ENCODE peak calls at places on chromosomes 7 and 10, in nine cellular contexts. L, F, Q, A, C, S, D, V and H are unnamed samples.

GRCh38 chr10:133528296-133528844 is 1.2 kb downstream of the CYP2E1 start:
- DNase-seq in L (no peak), F (no peak), Q (no peak), A (no peak), C (no peak), S (no peak), D (no peak), V (peak), H (no peak)

GRCh38 chr10:126734015-126734414 is 63.5 kb upstream of the C10orf90 start:
- DNase-seq in L (no peak), F (no peak), Q (no peak), A (no peak), C (no peak), S (no peak), D (no peak), V (no peak), H (no peak)

GRCh38 chr10:46536781-46537180 is 19.7 kb downstream of the GPRIN2 start:
- DNase-seq in L (no peak), F (no peak), Q (no peak), A (no peak), C (no peak), S (peak), D (no peak), V (no peak), H (no peak)

GRCh38 chr7:96501318-96501717 is 179.4 kb upstream of the SLC25A13 start:
- DNase-seq in L (no peak), F (no peak), Q (no peak), A (no peak), C (no peak), S (no peak), D (no peak), V (no peak), H (no peak)

GRCh38 chr10:27072436-27073114 is 27.7 kb downstream of the ANKRD26 start:
- DNase-seq in L (peak), F (no peak), Q (no peak), A (peak), C (no peak), S (no peak), D (no peak), V (no peak), H (no peak)

GRCh38 chr7:14055813-14056212 is 66.3 kb upstream of the ETV1 start:
- DNase-seq in L (no peak), F (no peak), Q (no peak), A (no peak), C (no peak), S (no peak), D (no peak), V (no peak), H (no peak)

GRCh38 chr10:132572545-132572937 is 35.0 kb downstream of the INPP5A start:
- DNase-seq in L (no peak), F (no peak), Q (no peak), A (no peak), C (no peak), S (no peak), D (no peak), V (no peak), H (no peak)

GRCh38 chr10:79937661-79938226 is 11.2 kb downstream of the SFTPD start:
- DNase-seq in L (no peak), F (no peak), Q (no peak), A (peak), C (no peak), S (no peak), D (no peak), V (no peak), H (no peak)

GRCh38 chr10:102119417-102120141 is 589 bp downstream of the LDB1 start:
- DNase-seq in L (no peak), F (peak), Q (peak), A (peak), C (peak), S (peak), D (no peak), V (peak), H (peak)

GRCh38 chr7:133836666-133837065 is 290.5 kb upstream of the LRGUK start:
- DNase-seq in L (no peak), F (no peak), Q (no peak), A (no peak), C (no peak), S (no peak), D (no peak), V (no peak), H (no peak)

GRCh38 chr7:121872831-121873764 is at the start of gene PTPRZ1:
- DNase-seq in L (peak), F (peak), Q (peak), A (peak), C (peak), S (no peak), D (no peak), V (peak), H (no peak)

GRCh38 chr10:75286901-75287300 is 51.1 kb upstream of the COMTD1 start:
- DNase-seq in L (no peak), F (peak), Q (no peak), A (no peak), C (no peak), S (no peak), D (no peak), V (no peak), H (no peak)

GRCh38 chr7:107355616-107356015 is 114.2 kb upstream of the GPR22 start:
- DNase-seq in L (no peak), F (no peak), Q (no peak), A (no peak), C (no peak), S (no peak), D (no peak), V (no peak), H (no peak)

DNA sequence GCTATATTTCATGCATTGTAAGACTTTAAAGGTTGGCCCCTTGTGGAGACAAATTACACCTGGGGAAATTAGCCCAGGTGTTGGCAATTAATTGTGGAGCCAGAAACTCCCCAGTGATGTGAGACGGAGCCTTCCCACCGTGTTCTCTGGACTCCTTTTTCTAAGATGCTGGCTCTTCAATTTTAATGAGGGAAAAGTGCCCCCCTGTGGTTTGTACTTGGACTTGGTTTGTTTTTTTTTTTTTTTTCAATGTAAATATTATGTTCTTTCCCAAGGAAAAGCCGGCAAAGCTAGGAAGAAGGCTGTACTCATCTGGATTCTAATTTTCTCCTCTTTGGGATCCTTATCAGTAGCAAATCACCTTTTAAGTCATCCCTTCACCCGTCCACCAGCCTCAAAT is 20.2 kb upstream of the ST8SIA6 start:
- DNase-seq in L (no peak), F (no peak), Q (no peak), A (no peak), C (no peak), S (no peak), D (no peak), V (no peak), H (no peak)
- TF ChIP-seq CTCF in L (no peak), F (no peak), Q (peak), A (no peak), C (no peak), S (no peak), D (no peak), V (no peak), H (no peak)

GRCh38 chr10:119278126-119278701 is 70.8 kb downstream of the GRK5 start:
- DNase-seq in L (no peak), F (no peak), Q (no peak), A (no peak), C (no peak), S (no peak), D (no peak), V (no peak), H (no peak)
- H3K27ac ChIP-seq in L (no peak), F (no peak), Q (no peak), A (no peak), C (no peak), S (peak), D (no peak), V (no peak), H (no peak)

GRCh38 chr7:135501402-135501801 is 8.5 kb downstream of the CNOT4 start:
- DNase-seq in L (no peak), F (no peak), Q (no peak), A (no peak), C (no peak), S (no peak), D (no peak), V (no peak), H (no peak)
- TF ChIP-seq CTCF in L (no peak), F (no peak), Q (no peak), A (no peak), C (no peak), S (no peak), D (no peak), V (no peak), H (no peak)

GRCh38 chr10:113022265-113022664 is 72.2 kb downstream of the TCF7L2 start:
- DNase-seq in L (no peak), F (no peak), Q (no peak), A (no peak), C (no peak), S (no peak), D (no peak), V (no peak), H (no peak)
- H3K27ac ChIP-seq in L (no peak), F (no peak), Q (no peak), A (no peak), C (no peak), S (no peak), D (no peak), V (no peak), H (no peak)

DNA sequence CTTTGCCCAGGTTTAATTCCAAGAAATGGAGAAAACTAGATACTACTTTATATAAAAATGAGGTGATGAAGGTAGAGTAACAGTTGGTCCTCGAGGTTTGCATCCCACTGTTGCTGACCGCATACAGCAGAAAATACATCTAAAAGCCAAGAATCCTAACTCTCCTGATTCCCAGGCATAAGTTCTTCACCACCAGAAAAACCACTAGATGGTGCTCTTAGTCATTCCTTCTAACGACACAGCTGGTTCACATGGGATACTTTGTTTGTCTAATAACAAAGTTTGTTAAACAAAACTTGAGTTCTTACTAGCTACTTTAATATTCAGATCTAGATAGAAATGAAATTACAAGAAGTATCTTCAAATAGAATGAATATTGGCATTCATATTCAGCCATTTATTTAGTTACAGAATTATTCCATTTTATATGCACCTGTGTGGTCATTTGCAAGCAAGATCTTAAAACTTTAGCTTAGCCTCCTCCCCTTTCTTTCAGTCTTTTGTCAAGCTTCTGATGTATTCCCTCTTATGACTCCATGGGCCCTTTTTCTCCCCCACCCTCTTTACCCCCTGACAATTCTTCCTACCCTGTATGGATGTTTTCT is 54.1 kb upstream of the CYP26C1 start:
- DNase-seq in L (no peak), F (no peak), Q (peak), A (no peak), C (no peak), S (no peak), D (no peak), V (no peak), H (no peak)
- TF ChIP-seq CTCF in L (peak), F (peak), Q (peak), A (peak), C (peak), S (peak), D (no peak), V (peak), H (peak)

DNA sequence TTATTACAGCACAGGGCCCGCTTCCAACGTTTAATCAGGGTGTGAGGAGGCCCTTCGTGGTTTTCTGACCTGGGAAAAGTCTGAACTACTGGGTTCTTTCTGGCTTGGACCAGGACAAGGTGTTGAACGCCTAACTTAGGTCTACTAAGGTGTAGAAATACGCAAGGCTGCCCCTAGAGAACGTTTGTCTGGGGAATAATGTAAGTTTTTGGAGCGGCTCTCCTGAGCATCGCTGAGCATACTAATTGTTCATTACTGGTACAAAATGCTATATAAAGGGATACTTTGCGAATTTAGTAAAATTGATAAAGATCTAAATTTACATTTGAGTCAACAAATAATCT is 32.4 kb upstream of the TOMM7 start:
- DNase-seq in L (no peak), F (no peak), Q (no peak), A (no peak), C (no peak), S (no peak), D (no peak), V (no peak), H (no peak)
- H3K27ac ChIP-seq in L (peak), F (peak), Q (peak), A (no peak), C (peak), S (peak), D (peak), V (peak), H (peak)

DNA sequence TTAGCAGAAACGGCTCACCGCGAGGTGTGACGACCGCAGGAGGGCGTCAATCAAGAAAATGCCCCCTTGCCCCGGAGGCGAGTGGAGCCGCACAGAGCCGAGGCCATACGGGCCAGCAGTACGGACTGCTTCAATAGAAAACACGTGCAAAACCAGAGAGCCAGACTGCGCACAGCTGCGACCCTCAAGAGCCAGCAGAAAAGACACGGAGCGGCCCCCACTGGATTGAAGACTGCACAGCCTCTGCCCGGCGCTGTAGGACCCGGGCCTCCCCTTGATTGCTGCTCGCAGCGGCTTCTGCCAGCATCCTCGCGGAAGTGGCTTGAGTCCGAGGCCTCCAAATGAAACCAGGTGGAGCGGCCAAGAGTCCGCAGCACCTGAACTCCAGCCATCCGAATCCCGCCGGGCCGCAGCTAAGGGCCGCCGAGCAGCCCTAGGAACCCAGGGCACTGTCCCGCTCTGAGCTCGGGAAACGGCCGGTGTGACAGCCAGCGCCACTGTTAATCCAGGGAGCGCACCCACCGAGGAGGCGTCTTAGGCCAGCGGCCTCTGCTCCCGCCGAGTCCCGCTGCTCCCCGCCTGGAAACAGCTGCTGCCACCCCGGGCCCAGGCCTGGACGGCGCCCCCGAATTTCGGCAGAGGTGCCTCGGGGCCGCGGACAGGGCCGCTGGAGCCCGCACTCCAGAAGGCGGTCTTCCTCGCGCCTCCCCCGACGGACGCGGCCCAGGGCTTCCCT is 660 bp upstream of the HHEX start:
- DNase-seq in L (no peak), F (peak), Q (peak), A (peak), C (no peak), S (no peak), D (no peak), V (peak), H (peak)
- TF ChIP-seq CTCF in L (no peak), F (no peak), Q (no peak), A (peak), C (no peak), S (no peak), D (no peak), V (no peak), H (no peak)